ENCODE peak calls at places on chromosomes 2 and 18, in four cellular contexts. V is brain microvascular endothelial cell, W is AG09309, O is fibroblast of villous mesenchyme. T is an unnamed sample.

GRCh38 chr2:98795903-98796676 is 65.2 kb upstream of the MGAT4A start:
- DNase-seq in V (no peak), W (no peak), O (no peak), T (no peak)

GRCh38 chr18:58143391-58143790 is 99.4 kb downstream of the NEDD4L start:
- DNase-seq in V (peak; percentile 59), W (no peak), O (peak; percentile 98), T (no peak)

GRCh38 chr2:136214284-136214683 is 96.3 kb upstream of the CXCR4 start:
- DNase-seq in V (no peak), W (no peak), O (no peak), T (no peak)

GRCh38 chr2:7992612-7993596 is 689.0 kb upstream of the ID2 start:
- DNase-seq in V (peak; percentile 19), W (no peak), O (no peak), T (no peak)

GRCh38 chr2:134433934-134434333 is 180.1 kb downstream of the MGAT5 start:
- DNase-seq in V (no peak), W (no peak), O (no peak), T (no peak)

GRCh38 chr2:159379181-159379580 is 92.7 kb upstream of the WDSUB1 start:
- DNase-seq in V (no peak), W (no peak), O (no peak), T (no peak)

GRCh38 chr18:48827321-48828200 is 123.2 kb downstream of the SMAD7 start:
- DNase-seq in V (peak; percentile 71), W (no peak), O (peak; percentile 91), T (peak; percentile 66)

GRCh38 chr18:55236150-55236931 is 277.1 kb upstream of the CCDC68 start:
- DNase-seq in V (no peak), W (no peak), O (peak; percentile 79), T (peak; percentile 66)

GRCh38 chr2:43102366-43103092 is 123.9 kb downstream of the ZFP36L2 start:
- DNase-seq in V (no peak), W (no peak), O (peak; percentile 59), T (peak; percentile 44)

GRCh38 chr2:70994445-70995226 is at the start of gene TEX261:
- DNase-seq in V (peak; percentile 78), W (peak; percentile 16), O (peak; percentile 80), T (peak; percentile 84)

GRCh38 chr2:151795646-151796240 is 32.5 kb downstream of the ARL5A start:
- DNase-seq in V (no peak), W (no peak), O (no peak), T (peak; percentile 38)

GRCh38 chr2:97718051-97718882 is 4.9 kb downstream of the ZAP70 start:
- DNase-seq in V (no peak), W (no peak), O (no peak), T (no peak)

GRCh38 chr18:26473721-26474120 is 74.6 kb downstream of the KCTD1 start:
- DNase-seq in V (no peak), W (no peak), O (no peak), T (peak; percentile 42)

GRCh38 chr18:12886498-12887126 is 2.6 kb upstream of the PTPN2 start:
- DNase-seq in V (no peak), W (no peak), O (no peak), T (peak; percentile 13)

GRCh38 chr2:101597347-101597944 is 100.1 kb upstream of the MAP4K4 start:
- DNase-seq in V (peak; percentile 69), W (no peak), O (peak; percentile 24), T (peak; percentile 77)

GRCh38 chr2:108870069-108870644 is 83.6 kb downstream of the CCDC138 start:
- DNase-seq in V (no peak), W (no peak), O (no peak), T (no peak)

GRCh38 chr2:138730497-138731030 is 49.6 kb downstream of the NXPH2 start:
- DNase-seq in V (no peak), W (no peak), O (no peak), T (peak; percentile 6)

GRCh38 chr2:47043142-47043890 is 111.8 kb downstream of the STPG4 start:
- DNase-seq in V (peak; percentile 94), W (peak; percentile 77), O (peak; percentile 94), T (peak; percentile 96)

GRCh38 chr2:174717273-174717672 is 47.0 kb downstream of the CHRNA1 start:
- DNase-seq in V (peak; percentile 28), W (peak; percentile 39), O (no peak), T (peak; percentile 71)

GRCh38 chr18:70454705-70455322 is 166.0 kb downstream of the SOCS6 start:
- DNase-seq in V (peak; percentile 74), W (no peak), O (peak; percentile 74), T (peak; percentile 68)

GRCh38 chr2:23824777-23825212 is 102.1 kb downstream of the ATAD2B start:
- DNase-seq in V (peak; percentile 60), W (peak; percentile 18), O (peak; percentile 68), T (peak; percentile 54)

GRCh38 chr18:47953471-47953931 is 23.0 kb upstream of the SMAD2 start:
- DNase-seq in V (no peak), W (no peak), O (peak; percentile 32), T (peak; percentile 86)

GRCh38 chr2:226550801-226551200 is 248.8 kb downstream of the IRS1 start:
- DNase-seq in V (no peak), W (no peak), O (no peak), T (no peak)

GRCh38 chr18:58541789-58542425 is 87.0 kb downstream of the ALPK2 start:
- DNase-seq in V (peak; percentile 94), W (peak; percentile 93), O (peak; percentile 98), T (peak; percentile 97)

GRCh38 chr2:198296665-198297308 is 492.4 kb downstream of the PLCL1 start:
- DNase-seq in V (peak; percentile 38), W (no peak), O (peak; percentile 47), T (peak; percentile 34)

GRCh38 chr2:64492272-64492671 is 31.9 kb upstream of the AFTPH start:
- DNase-seq in V (no peak), W (no peak), O (no peak), T (no peak)

GRCh38 chr2:96239091-96239490 is 26.7 kb downstream of the TMEM127 start:
- DNase-seq in V (no peak), W (no peak), O (no peak), T (no peak)

GRCh38 chr2:203579131-203579643 is 44.1 kb upstream of the RAPH1 start:
- DNase-seq in V (peak; percentile 71), W (no peak), O (peak; percentile 38), T (peak; percentile 61)

GRCh38 chr18:32271649-32272324 is 81.9 kb downstream of the MEP1B start:
- DNase-seq in V (no peak), W (peak; percentile 20), O (peak; percentile 43), T (peak; percentile 54)

GRCh38 chr2:39570614-39571013 is 95.1 kb upstream of the TMEM178A start:
- DNase-seq in V (no peak), W (no peak), O (no peak), T (no peak)

GRCh38 chr2:39568116-39568515 is 97.6 kb upstream of the TMEM178A start:
- DNase-seq in V (no peak), W (no peak), O (no peak), T (no peak)

GRCh38 chr2:39568561-39569006 is 97.1 kb upstream of the TMEM178A start:
- DNase-seq in V (peak; percentile 49), W (peak; percentile 43), O (peak; percentile 84), T (peak; percentile 82)

GRCh38 chr2:39570130-39570555 is 95.6 kb upstream of the TMEM178A start:
- DNase-seq in V (no peak), W (no peak), O (no peak), T (no peak)

DNA sequence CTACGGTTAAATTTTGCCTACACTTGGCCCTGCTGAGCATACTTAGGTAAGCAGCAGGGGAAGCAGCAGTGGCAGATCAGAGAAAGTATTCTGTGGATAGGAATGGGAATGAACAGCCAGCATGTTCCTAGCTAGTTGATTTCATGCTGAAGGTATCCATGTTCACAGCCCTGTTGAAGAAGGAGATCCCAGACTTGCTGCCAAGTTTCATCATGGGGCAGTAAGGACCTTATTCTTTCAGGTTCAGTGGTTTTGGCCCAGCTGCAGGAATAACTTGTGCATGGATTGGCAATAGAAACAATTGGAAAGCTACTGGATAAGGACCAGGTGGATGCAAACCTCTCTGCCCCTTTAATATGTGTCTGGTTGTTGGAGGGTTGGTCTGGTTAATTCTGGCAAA is 98.2 kb upstream of the TMEM178A start:
- DNase-seq in V (no peak), W (no peak), O (no peak), T (peak; percentile 64)
- TF ChIP-seq CTCF in V (no peak), W (no peak), O (no peak), T (no peak)

GRCh38 chr2:239278361-239278760 is 122.5 kb downstream of the HDAC4 start:
- DNase-seq in V (no peak), W (no peak), O (no peak), T (no peak)
- TF ChIP-seq CTCF in V (no peak), W (no peak), O (no peak), T (no peak)

GRCh38 chr18:23209031-23209430 is 73.7 kb downstream of the CABLES1 start:
- DNase-seq in V (peak; percentile 38), W (no peak), O (no peak), T (peak; percentile 51)

GRCh38 chr18:23205980-23206379 is 70.7 kb downstream of the CABLES1 start:
- DNase-seq in V (no peak), W (no peak), O (no peak), T (no peak)

GRCh38 chr18:23208600-23208999 is 73.3 kb downstream of the CABLES1 start:
- DNase-seq in V (no peak), W (no peak), O (no peak), T (no peak)

GRCh38 chr18:23207994-23208393 is 72.7 kb downstream of the CABLES1 start:
- DNase-seq in V (no peak), W (no peak), O (no peak), T (no peak)

DNA sequence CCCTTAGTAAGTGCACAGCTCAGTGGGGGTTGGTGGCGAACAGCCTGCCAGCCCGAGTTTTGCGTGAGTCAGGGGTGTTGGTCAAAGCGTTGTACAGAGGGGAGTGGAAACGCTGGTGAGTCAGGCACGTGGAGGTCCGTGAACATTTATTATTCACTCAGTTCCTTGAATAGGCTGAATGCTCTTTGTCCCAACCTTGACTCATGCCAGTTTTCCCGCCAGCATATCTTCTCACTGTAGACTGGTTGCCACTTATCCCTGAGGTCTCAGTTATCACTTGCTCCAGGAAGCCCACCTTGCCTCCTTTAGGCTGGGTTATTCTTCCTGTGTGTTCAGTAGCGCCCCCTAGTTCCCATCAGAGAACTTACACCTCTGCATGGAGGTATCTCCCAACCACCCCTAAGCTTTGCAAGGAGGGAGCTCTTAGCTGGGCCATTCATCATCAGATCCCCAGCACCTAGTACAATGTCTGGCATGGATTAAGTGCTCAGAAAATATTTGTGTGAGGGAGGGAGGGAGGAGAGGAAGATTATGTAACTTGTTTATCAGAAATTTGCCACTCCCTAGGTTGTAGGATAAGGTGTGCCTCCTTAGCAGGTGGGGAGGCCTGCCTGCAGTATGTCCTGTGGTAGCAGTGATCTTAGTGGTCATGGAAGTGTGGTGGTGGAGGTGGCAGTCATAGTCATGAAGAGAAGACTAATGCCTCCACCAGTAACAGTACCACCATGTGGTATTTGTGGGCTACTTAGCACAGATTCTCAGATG is 72.1 kb downstream of the CABLES1 start:
- DNase-seq in V (peak; percentile 36), W (no peak), O (no peak), T (no peak)
- TF ChIP-seq CTCF in V (peak; percentile 63), W (peak; percentile 37), O (peak; percentile 40), T (peak; percentile 16)

GRCh38 chr2:191501390-191502168 is 176.4 kb upstream of the NABP1 start:
- DNase-seq in V (peak; percentile 11), W (no peak), O (peak; percentile 72), T (peak; percentile 73)
- TF ChIP-seq CTCF in V (peak; percentile 48), W (peak; percentile 59), O (peak; percentile 72), T (peak; percentile 81)